ENCODE peak calls at places on chromosomes 12 and 14, in six cellular contexts. Z, N, F, A, U and L are unnamed samples.

GRCh38 chr14:73743431-73743931 is 29.3 kb upstream of the PNMA1 start:
- DNase-seq in N (no peak), Z (no peak), A (no peak), U (no peak), F (no peak), L (no peak)

GRCh38 chr14:28412076-28412475 is 354.5 kb upstream of the FOXG1 start:
- DNase-seq in Z (no peak), F (no peak), N (no peak), A (no peak), U (peak), L (no peak)

GRCh38 chr14:91418387-91419043 is 895 bp upstream of the CCDC88C start:
- DNase-seq in F (no peak), Z (peak), N (peak), U (peak), A (no peak), L (peak)

GRCh38 chr14:101110729-101111619 is 207.5 kb upstream of the RTL1 start:
- DNase-seq in N (no peak), F (peak), Z (no peak), U (no peak), A (no peak), L (peak)

GRCh38 chr12:62903151-62903550 is 31.8 kb downstream of the PPM1H start:
- DNase-seq in A (no peak), F (no peak), U (no peak), N (no peak), Z (no peak), L (no peak)

GRCh38 chr12:121522962-121523361 is 57.9 kb downstream of the KDM2B start:
- DNase-seq in F (no peak), U (no peak), Z (no peak), A (no peak), N (no peak), L (no peak)

GRCh38 chr14:24282736-24283135 is 11.3 kb upstream of the RABGGTA start:
- DNase-seq in Z (no peak), A (no peak), N (no peak), U (no peak), F (peak), L (no peak)

GRCh38 chr12:4269279-4269991 is 4.1 kb upstream of the CCND2 start:
- DNase-seq in N (peak), A (no peak), F (no peak), Z (no peak), U (peak), L (peak)

GRCh38 chr14:22497671-22498093 is 91.3 kb downstream of the DAD1 start:
- DNase-seq in N (no peak), F (no peak), Z (no peak), A (no peak), U (no peak), L (no peak)

GRCh38 chr12:114221136-114221838 is 184.7 kb downstream of the TBX5 start:
- DNase-seq in A (no peak), N (no peak), U (no peak), F (no peak), Z (no peak), L (no peak)

GRCh38 chr12:100159391-100160104 is 16.9 kb upstream of the BLTP3B start:
- DNase-seq in F (no peak), Z (no peak), U (no peak), N (no peak), A (no peak), L (no peak)

GRCh38 chr12:13229504-13229903 is 33.0 kb downstream of the EMP1 start:
- DNase-seq in N (no peak), F (no peak), Z (no peak), U (no peak), A (no peak), L (no peak)

GRCh38 chr14:21768116-21768874 is 94.7 kb upstream of the OR4E1 start:
- DNase-seq in U (peak), A (peak), N (peak), F (no peak), Z (peak), L (no peak)

GRCh38 chr12:108371801-108372344 is 32.8 kb upstream of the CMKLR1 start:
- DNase-seq in N (no peak), F (no peak), U (peak), A (no peak), Z (no peak), L (no peak)

GRCh38 chr12:12302976-12303375 is 36.1 kb upstream of the LRP6 start:
- DNase-seq in A (no peak), N (no peak), Z (no peak), F (no peak), U (no peak), L (no peak)

GRCh38 chr12:64066052-64066451 is 156.0 kb downstream of the KICS2 start:
- DNase-seq in U (peak), A (no peak), F (no peak), N (no peak), Z (no peak), L (no peak)

GRCh38 chr12:105330283-105330937 is at the start of gene C12orf75:
- DNase-seq in N (peak), Z (peak), U (peak), A (peak), F (peak), L (peak)

GRCh38 chr12:94875525-94875924 is 128.0 kb downstream of the NDUFA12 start:
- DNase-seq in Z (no peak), U (peak), A (peak), F (no peak), N (peak), L (no peak)

GRCh38 chr12:1325666-1326065 is 268.7 kb downstream of the FBXL14 start:
- DNase-seq in Z (no peak), A (no peak), N (no peak), U (no peak), F (no peak), L (no peak)

GRCh38 chr14:96858643-96859042 is 61.5 kb downstream of the VRK1 start:
- DNase-seq in A (no peak), Z (no peak), F (no peak), U (no peak), N (no peak), L (no peak)

GRCh38 chr14:61607570-61608244 is 87.6 kb upstream of the HIF1A start:
- DNase-seq in F (no peak), A (no peak), U (no peak), N (no peak), Z (no peak), L (no peak)